ENCODE peak calls at places on chromosomes 16 and 17, in nine cellular contexts. I, U, H, D, Q, M, Z, N and C are unnamed samples.

GRCh38 chr17:41678411-41678906 is 10.2 kb upstream of the EIF1 start:
- DNase-seq in I (no peak), U (peak; percentile 30), H (no peak), D (no peak), Q (no peak), M (no peak), Z (no peak), N (no peak), C (peak; percentile 63)

GRCh38 chr17:13594762-13595697 is 6.7 kb downstream of the HS3ST3A1 start:
- DNase-seq in I (peak; percentile 84), U (peak; percentile 92), H (peak; percentile 54), D (peak; percentile 71), Q (peak; percentile 67), M (peak; percentile 86), Z (peak; percentile 82), N (peak; percentile 65), C (peak; percentile 87)

GRCh38 chr16:70375636-70376611 is 29.2 kb downstream of the DDX19A start:
- DNase-seq in I (no peak), U (no peak), H (no peak), D (no peak), Q (no peak), M (peak; percentile 51), Z (no peak), N (no peak), C (no peak)

GRCh38 chr16:54210437-54211081 is 76.0 kb downstream of the IRX3 start:
- DNase-seq in I (no peak), U (no peak), H (no peak), D (no peak), Q (no peak), M (no peak), Z (no peak), N (no peak), C (peak; percentile 27)

GRCh38 chr17:55710410-55710809 is 12.3 kb downstream of the TMEM100 start:
- DNase-seq in I (no peak), U (no peak), H (no peak), D (no peak), Q (no peak), M (no peak), Z (no peak), N (no peak), C (peak; percentile 47)

GRCh38 chr17:14428640-14429029 is 127.8 kb downstream of the HS3ST3B1 start:
- DNase-seq in I (no peak), U (no peak), H (no peak), D (peak; percentile 5), Q (no peak), M (no peak), Z (no peak), N (no peak), C (peak; percentile 63)

GRCh38 chr16:89365044-89365467 is 125.3 kb downstream of the ANKRD11 start:
- DNase-seq in I (no peak), U (peak; percentile 81), H (no peak), D (no peak), Q (no peak), M (no peak), Z (no peak), N (no peak), C (peak; percentile 69)

GRCh38 chr16:70638814-70639792 is 7.3 kb upstream of the IL34 start:
- DNase-seq in I (peak; percentile 28), U (no peak), H (peak; percentile 64), D (no peak), Q (no peak), M (peak; percentile 52), Z (no peak), N (no peak), C (no peak)

GRCh38 chr16:23753908-23754593 is 775 bp upstream of the CHP2 start:
- DNase-seq in I (no peak), U (no peak), H (no peak), D (no peak), Q (no peak), M (no peak), Z (no peak), N (no peak), C (no peak)

GRCh38 chr17:79813826-79814623 is 17.1 kb upstream of the CBX8 start:
- DNase-seq in I (no peak), U (no peak), H (peak; percentile 49), D (no peak), Q (no peak), M (no peak), Z (no peak), N (no peak), C (no peak)

GRCh38 chr16:807345-808251 is 7.1 kb upstream of the GNG13 start:
- DNase-seq in I (peak; percentile 94), U (peak; percentile 87), H (peak; percentile 96), D (peak; percentile 72), Q (peak; percentile 69), M (peak; percentile 96), Z (peak; percentile 79), N (peak; percentile 78), C (peak; percentile 92)

GRCh38 chr16:72969146-72969545 is 78.8 kb downstream of the ZFHX3 start:
- DNase-seq in I (no peak), U (no peak), H (no peak), D (no peak), Q (no peak), M (no peak), Z (no peak), N (no peak), C (peak; percentile 68)

GRCh38 chr17:68861602-68862001 is 93.6 kb downstream of the ABCA8 start:
- DNase-seq in I (no peak), U (no peak), H (no peak), D (no peak), Q (no peak), M (peak; percentile 40), Z (no peak), N (no peak), C (no peak)

GRCh38 chr16:87145181-87146176 is 171.7 kb downstream of the C16orf95 start:
- DNase-seq in I (no peak), U (peak; percentile 93), H (no peak), D (no peak), Q (no peak), M (no peak), Z (no peak), N (no peak), C (peak; percentile 98)

GRCh38 chr17:47703191-47703591 is 9.2 kb downstream of the TBKBP1 start:
- DNase-seq in I (no peak), U (no peak), H (peak; percentile 73), D (peak; percentile 30), Q (no peak), M (no peak), Z (no peak), N (peak; percentile 54), C (no peak)

GRCh38 chr16:52538511-52538910 is 8.4 kb downstream of the TOX3 start:
- DNase-seq in I (no peak), U (no peak), H (no peak), D (no peak), Q (no peak), M (no peak), Z (no peak), N (no peak), C (no peak)

GRCh38 chr16:2884041-2884451 is 1.0 kb downstream of the FLYWCH2 start:
- DNase-seq in I (no peak), U (no peak), H (no peak), D (no peak), Q (no peak), M (no peak), Z (no peak), N (no peak), C (no peak)

GRCh38 chr17:75853410-75853809 is 1.7 kb downstream of the WBP2 start:
- DNase-seq in I (no peak), U (peak; percentile 74), H (no peak), D (no peak), Q (no peak), M (no peak), Z (no peak), N (no peak), C (no peak)

GRCh38 chr17:39229274-39229913 is 3.6 kb upstream of the STAC2 start:
- DNase-seq in I (no peak), U (peak; percentile 42), H (no peak), D (no peak), Q (no peak), M (no peak), Z (no peak), N (no peak), C (peak; percentile 91)

GRCh38 chr17:73600103-73600871 is 44.0 kb downstream of the SDK2 start:
- DNase-seq in I (no peak), U (no peak), H (no peak), D (no peak), Q (no peak), M (no peak), Z (no peak), N (no peak), C (no peak)

GRCh38 chr16:15576960-15577958 is 65.7 kb downstream of the MARF1 start:
- DNase-seq in I (no peak), U (no peak), H (no peak), D (no peak), Q (no peak), M (no peak), Z (no peak), N (no peak), C (no peak)

GRCh38 chr17:78039581-78039980 is 81.1 kb downstream of the TNRC6C start:
- DNase-seq in I (no peak), U (no peak), H (no peak), D (no peak), Q (no peak), M (no peak), Z (no peak), N (no peak), C (no peak)

GRCh38 chr16:15607700-15608396 is 35.1 kb downstream of the MARF1 start:
- DNase-seq in I (no peak), U (no peak), H (peak; percentile 63), D (no peak), Q (no peak), M (no peak), Z (no peak), N (no peak), C (peak; percentile 29)

GRCh38 chr17:82752371-82753200 is 721 bp downstream of the TBCD start:
- DNase-seq in I (no peak), U (no peak), H (no peak), D (peak; percentile 37), Q (no peak), M (no peak), Z (no peak), N (no peak), C (peak; percentile 43)

GRCh38 chr17:7651097-7651958 is 602 bp downstream of the ATP1B2 start:
- DNase-seq in I (no peak), U (no peak), H (peak; percentile 79), D (no peak), Q (no peak), M (peak; percentile 47), Z (no peak), N (no peak), C (no peak)

GRCh38 chr16:88737298-88738166 is 31.2 kb downstream of the CTU2 start:
- DNase-seq in I (peak; percentile 67), U (peak; percentile 68), H (peak; percentile 86), D (peak; percentile 72), Q (peak; percentile 52), M (peak; percentile 77), Z (peak; percentile 65), N (peak; percentile 57), C (peak; percentile 86)